ENCODE peak calls at places on chromosomes 4 and X, in six cellular contexts. U, Z, G, M, O and R are unnamed samples.

GRCh38 chr4:183390374-183390773 is 54.1 kb upstream of the CDKN2AIP start:
- DNase-seq in M (no peak), O (no peak), U (no peak), Z (no peak), G (no peak), R (no peak)

GRCh38 chrX:1452497-1453389 is at the start of gene ASMTL:
- DNase-seq in M (peak; percentile 88), U (peak; percentile 100), G (peak; percentile 99), Z (peak; percentile 95), O (peak; percentile 93), R (peak; percentile 91)

GRCh38 chrX:113059714-113060113 is 219.1 kb upstream of the AMOT start:
- DNase-seq in Z (no peak), M (no peak), U (no peak), O (no peak), G (no peak), R (no peak)

GRCh38 chrX:13050151-13050550 is 5.7 kb upstream of the FAM9C start:
- DNase-seq in U (no peak), Z (no peak), M (no peak), G (no peak), O (no peak), R (no peak)

GRCh38 chr4:2261110-2261852 is 628 bp downstream of the MXD4 start:
- DNase-seq in O (no peak), G (peak; percentile 88), Z (peak; percentile 69), U (peak; percentile 78), M (peak; percentile 61), R (peak; percentile 76)

GRCh38 chr4:139229534-139230039 is 50.4 kb downstream of the MGARP start:
- DNase-seq in O (peak; percentile 50), M (no peak), U (no peak), G (peak; percentile 59), Z (peak; percentile 61), R (no peak)

GRCh38 chrX:118164138-118164537 is 47.5 kb upstream of the KLHL13 start:
- DNase-seq in G (no peak), O (no peak), M (no peak), Z (no peak), U (no peak), R (no peak)

GRCh38 chrX:20432746-20433374 is 166.2 kb upstream of the RPS6KA3 start:
- DNase-seq in G (no peak), O (peak; percentile 10), U (no peak), M (no peak), Z (no peak), R (no peak)

GRCh38 chr4:94566420-94566819 is 114.7 kb downstream of the PDLIM5 start:
- DNase-seq in Z (no peak), U (no peak), M (no peak), O (peak; percentile 71), G (no peak), R (no peak)

GRCh38 chr4:101824500-101824899 is 34.0 kb downstream of the BANK1 start:
- DNase-seq in M (no peak), O (no peak), Z (no peak), G (no peak), U (no peak), R (no peak)

GRCh38 chr4:147737623-147738022 is 5.7 kb downstream of the ARHGAP10 start:
- DNase-seq in U (no peak), M (no peak), G (no peak), Z (no peak), O (no peak), R (no peak)

GRCh38 chrX:124594017-124594651 is 247.8 kb downstream of the SH2D1A start:
- DNase-seq in Z (peak; percentile 1), M (no peak), U (no peak), G (no peak), O (no peak), R (no peak)

GRCh38 chrX:26262121-26262523 is 46.2 kb downstream of the MAGEB5 start:
- DNase-seq in M (no peak), O (no peak), Z (no peak), G (no peak), U (no peak), R (no peak)

GRCh38 chr4:52376107-52376704 is 282.9 kb downstream of the USP46 start:
- DNase-seq in Z (peak; percentile 57), U (no peak), O (peak; percentile 45), G (peak; percentile 41), M (no peak), R (no peak)

GRCh38 chr4:91064157-91064853 is 937.1 kb downstream of the CCSER1 start:
- DNase-seq in G (peak; percentile 51), Z (no peak), M (no peak), O (peak; percentile 7), U (peak; percentile 47), R (no peak)

GRCh38 chr4:17771284-17771908 is 10.0 kb downstream of the FAM184B start:
- DNase-seq in M (no peak), Z (no peak), O (no peak), G (peak; percentile 34), U (no peak), R (no peak)

GRCh38 chr4:88870428-88870827 is 172.8 kb upstream of the NAP1L5 start:
- DNase-seq in G (no peak), M (no peak), Z (no peak), O (no peak), U (no peak), R (no peak)

GRCh38 chr4:681736-682451 is 7.1 kb downstream of the SLC49A3 start:
- DNase-seq in Z (peak; percentile 79), G (peak; percentile 88), O (peak; percentile 62), U (peak; percentile 76), M (no peak), R (no peak)

GRCh38 chr4:1379351-1379781 is 26.9 kb downstream of the NKX1-1 start:
- DNase-seq in U (no peak), O (no peak), G (no peak), Z (no peak), M (no peak), R (no peak)

GRCh38 chr4:70712150-70712549 is 9.6 kb upstream of the RUFY3 start:
- DNase-seq in Z (no peak), U (no peak), O (no peak), G (no peak), M (no peak), R (no peak)

GRCh38 chr4:78610546-78611214 is 59.1 kb downstream of the ANXA3 start:
- DNase-seq in M (no peak), U (no peak), G (no peak), Z (peak; percentile 79), O (no peak), R (no peak)

GRCh38 chr4:105895324-105895608 is at the start of gene NPNT:
- DNase-seq in G (peak; percentile 60), Z (no peak), U (no peak), O (no peak), M (peak; percentile 32), R (peak; percentile 25)

GRCh38 chr4:70979445-70980008 is 13.9 kb upstream of the DCK start:
- DNase-seq in Z (no peak), U (no peak), M (no peak), G (no peak), O (no peak), R (no peak)

GRCh38 chr4:149987330-149987751 is 90.9 kb upstream of the DCLK2 start:
- DNase-seq in O (no peak), Z (no peak), M (no peak), G (peak; percentile 8), U (no peak), R (no peak)

GRCh38 chr4:156190606-156191005 is 236.9 kb upstream of the CTSO start:
- DNase-seq in U (no peak), Z (no peak), O (no peak), M (no peak), G (no peak), R (no peak)

GRCh38 chrX:10098235-10098819 is 58.4 kb upstream of the CLCN4 start:
- DNase-seq in U (no peak), G (no peak), M (no peak), Z (no peak), O (no peak), R (no peak)

GRCh38 chrX:17042046-17042445 is 95.6 kb downstream of the REPS2 start:
- DNase-seq in G (no peak), M (no peak), U (no peak), O (no peak), Z (no peak), R (no peak)

GRCh38 chrX:8743126-8743732 is 11.3 kb upstream of the ANOS1 start:
- DNase-seq in Z (peak; percentile 59), G (peak; percentile 41), M (no peak), O (peak; percentile 17), U (peak; percentile 82), R (no peak)

DNA sequence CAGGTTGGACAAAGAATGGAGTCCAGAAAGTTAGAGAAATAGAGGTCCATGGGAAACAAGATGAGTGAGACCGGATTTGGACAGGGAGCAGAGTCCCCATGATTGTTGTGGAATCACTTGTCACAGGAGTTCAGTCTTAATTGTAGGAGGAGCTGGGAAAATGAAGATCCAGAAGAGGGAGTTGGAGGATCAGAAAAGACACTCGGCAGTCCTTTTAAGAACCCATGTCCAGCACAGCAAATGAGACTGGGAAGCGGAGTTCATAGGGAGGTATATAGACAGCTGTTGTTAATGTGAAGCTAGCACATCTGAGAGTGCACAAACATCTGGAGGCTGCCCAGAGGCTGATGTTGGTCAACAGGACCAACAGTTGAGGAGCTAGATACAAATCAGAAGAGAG is 111.4 kb upstream of the RXFP1 start:
- DNase-seq in M (no peak), U (no peak), G (no peak), O (no peak), Z (peak; percentile 13), R (no peak)
- TF ChIP-seq TAF1 in M (no peak), U (no peak), G (no peak), O (no peak), Z (no peak), R (no peak)

DNA sequence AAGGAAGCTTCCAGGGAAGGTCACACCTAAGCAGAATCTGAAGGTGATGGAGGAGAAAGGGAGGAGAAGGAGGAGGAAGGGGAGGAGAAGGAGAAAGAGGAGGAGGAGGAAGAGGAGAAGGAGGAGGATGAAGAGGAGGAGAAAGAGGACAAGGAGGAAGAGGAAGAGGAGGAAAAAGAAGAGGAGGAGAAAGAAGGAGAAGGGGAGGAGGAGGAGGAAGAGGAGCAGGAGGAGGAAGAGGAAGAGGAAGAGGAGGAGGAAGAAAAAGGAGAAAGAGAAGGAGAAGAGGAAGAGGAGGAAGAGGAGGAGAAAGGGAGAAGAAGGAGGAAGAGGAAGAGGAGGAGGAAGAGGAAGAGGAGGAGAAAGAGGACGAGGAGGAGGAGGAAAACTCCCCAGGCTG is 41.2 kb downstream of the CRMP1 start:
- DNase-seq in U (no peak), M (no peak), G (no peak), Z (no peak), O (no peak), R (no peak)
- TF ChIP-seq TAF1 in U (no peak), M (no peak), G (no peak), Z (no peak), O (no peak), R (no peak)

DNA sequence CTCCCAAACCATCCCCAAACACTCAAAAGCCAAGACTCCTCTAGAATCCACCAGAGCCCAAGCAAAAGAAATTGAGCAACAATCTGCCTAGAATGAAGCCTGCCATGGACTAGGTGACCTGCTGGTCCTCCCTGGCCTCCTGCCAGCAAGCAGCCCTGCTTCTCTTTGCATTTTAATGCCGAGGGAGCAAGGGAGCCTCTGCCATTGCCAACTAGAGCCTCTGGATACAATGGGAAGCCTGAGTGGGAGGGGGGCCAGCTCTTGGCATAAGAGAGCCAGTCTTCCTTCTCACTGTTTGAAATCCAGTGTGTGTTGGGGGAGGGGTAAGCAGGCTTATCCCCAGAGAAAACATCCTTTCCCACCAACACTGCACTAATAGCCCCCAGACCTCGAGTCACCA is 1.5 kb upstream of the GDPD2 start:
- DNase-seq in U (peak; percentile 49), O (no peak), G (no peak), M (no peak), Z (no peak), R (no peak)
- TF ChIP-seq TAF1 in U (no peak), O (no peak), G (no peak), M (no peak), Z (no peak), R (no peak)

GRCh38 chrX:104372547-104372946 is 117.8 kb upstream of the ESX1 start:
- DNase-seq in M (no peak), G (no peak), Z (no peak), U (no peak), O (no peak), R (no peak)

GRCh38 chrX:104376937-104377336 is 122.2 kb upstream of the ESX1 start:
- DNase-seq in Z (no peak), M (no peak), U (no peak), G (no peak), O (no peak), R (no peak)
- TF ChIP-seq TAF1 in Z (no peak), M (no peak), U (no peak), G (no peak), O (no peak), R (no peak)